ENCODE peak calls at places on chromosomes 13 and 19, in six cellular contexts. C, Z, M, I, V and B are unnamed samples.

GRCh38 chr13:52158629-52159158 is 703 bp downstream of the NEK3 start:
- DNase-seq in C (no peak), Z (no peak), M (peak; percentile 40), I (peak; percentile 37), V (no peak), B (no peak)

GRCh38 chr13:34430294-34430693 is 511.8 kb upstream of the NBEA start:
- DNase-seq in C (no peak), Z (no peak), M (no peak), I (no peak), V (no peak), B (no peak)

GRCh38 chr13:80083516-80084085 is 257.3 kb downstream of the SPRY2 start:
- DNase-seq in C (no peak), Z (no peak), M (no peak), I (peak; percentile 50), V (no peak), B (no peak)

GRCh38 chr19:35908977-35909683 is 1.0 kb upstream of the TYROBP start:
- DNase-seq in C (peak; percentile 95), Z (peak; percentile 51), M (peak; percentile 77), I (no peak), V (no peak), B (no peak)

GRCh38 chr19:16355293-16356043 is 30.8 kb downstream of the KLF2 start:
- DNase-seq in C (peak; percentile 80), Z (no peak), M (peak; percentile 42), I (no peak), V (no peak), B (no peak)

GRCh38 chr13:73874460-73874859 is 259.7 kb downstream of the KLF12 start:
- DNase-seq in C (no peak), Z (no peak), M (no peak), I (no peak), V (no peak), B (no peak)

GRCh38 chr19:47445937-47446402 is 25.7 kb downstream of the SLC8A2 start:
- DNase-seq in C (no peak), Z (peak; percentile 47), M (no peak), I (no peak), V (no peak), B (no peak)

GRCh38 chr19:18060472-18060871 is 26.3 kb downstream of the IL12RB1 start:
- DNase-seq in C (no peak), Z (no peak), M (no peak), I (no peak), V (no peak), B (no peak)

GRCh38 chr13:33069365-33069764 is 53.1 kb downstream of the KL start:
- DNase-seq in C (no peak), Z (no peak), M (no peak), I (peak; percentile 30), V (no peak), B (no peak)

GRCh38 chr13:114067381-114067885 is 65.0 kb downstream of the RASA3 start:
- DNase-seq in C (peak; percentile 18), Z (peak; percentile 58), M (no peak), I (peak; percentile 8), V (peak; percentile 30), B (no peak)

GRCh38 chr19:37809366-37809765 is 30.0 kb upstream of the ZNF573 start:
- DNase-seq in C (no peak), Z (no peak), M (no peak), I (no peak), V (no peak), B (no peak)

GRCh38 chr13:60745343-60745742 is 348.3 kb downstream of the TDRD3 start:
- DNase-seq in C (no peak), Z (no peak), M (no peak), I (no peak), V (no peak), B (no peak)

GRCh38 chr13:24851546-24851945 is 87.6 kb downstream of the RNF17 start:
- DNase-seq in C (no peak), Z (no peak), M (no peak), I (peak; percentile 73), V (no peak), B (no peak)